ENCODE peak calls at places on chromosomes 12 and 14, in six cellular contexts. P is RWPE1, B is amygdala, W is EL, J is astrocyte of the spinal cord, O is GM04504. U is an unnamed sample.

GRCh38 chr12:12432373-12432772 is 75.5 kb downstream of the BORCS5 start:
- DNase-seq in W (peak; percentile 83), P (no peak), B (no peak), J (peak; percentile 69), O (peak; percentile 47), U (no peak)

GRCh38 chr14:70080081-70080480 is 108.7 kb downstream of the SLC8A3 start:
- DNase-seq in W (no peak), J (no peak), P (no peak), B (peak; percentile 43), O (no peak), U (no peak)

GRCh38 chr12:64194333-64195149 is 27.6 kb downstream of the KICS2 start:
- DNase-seq in O (no peak), J (peak; percentile 60), W (no peak), B (no peak), P (no peak), U (no peak)

GRCh38 chr12:6827982-6828670 is at the start of gene P3H3:
- DNase-seq in P (no peak), J (peak; percentile 37), W (peak; percentile 74), B (peak; percentile 35), O (no peak), U (peak; percentile 73)

GRCh38 chr14:75800792-75801191 is 139.7 kb downstream of the TTLL5 start:
- DNase-seq in O (no peak), W (no peak), P (no peak), J (no peak), B (no peak), U (no peak)

GRCh38 chr14:34220921-34221320 is 241.1 kb downstream of the SPTSSA start:
- DNase-seq in B (no peak), O (no peak), P (no peak), J (no peak), W (no peak), U (no peak)

GRCh38 chr14:83975435-83976222 is 1554.3 kb upstream of the FLRT2 start:
- DNase-seq in P (no peak), J (no peak), B (no peak), O (no peak), W (no peak), U (no peak)

GRCh38 chr14:61111145-61112130 is 130.4 kb downstream of the SLC38A6 start:
- DNase-seq in O (no peak), B (no peak), W (no peak), P (no peak), J (peak; percentile 74), U (no peak)

GRCh38 chr14:89912667-89913211 is 41.8 kb downstream of the EFCAB11 start:
- DNase-seq in P (peak; percentile 86), W (peak; percentile 94), B (peak; percentile 35), O (peak; percentile 98), J (peak; percentile 96), U (no peak)

GRCh38 chr12:11962795-11963347 is 107.9 kb upstream of the BCL2L14 start:
- DNase-seq in J (no peak), B (no peak), P (no peak), O (no peak), W (no peak), U (no peak)

GRCh38 chr14:103707329-103708263 is 7.7 kb downstream of the XRCC3 start:
- DNase-seq in J (no peak), W (no peak), O (no peak), B (no peak), P (no peak), U (no peak)

GRCh38 chr14:90574640-90575131 is 177.9 kb downstream of the CALM1 start:
- DNase-seq in B (no peak), W (no peak), P (no peak), O (no peak), J (no peak), U (no peak)

GRCh38 chr14:105577339-105577861 is 51.0 kb downstream of the TMEM121 start:
- DNase-seq in J (no peak), W (no peak), O (no peak), B (no peak), P (no peak), U (no peak)

GRCh38 chr14:100679707-100680438 is 46.8 kb upstream of the DLK1 start:
- DNase-seq in O (peak; percentile 56), J (peak; percentile 91), B (no peak), P (no peak), W (peak; percentile 91), U (no peak)

GRCh38 chr12:24066865-24067264 is 117.4 kb upstream of the SOX5 start:
- DNase-seq in B (no peak), O (no peak), J (peak; percentile 90), W (no peak), P (peak; percentile 13), U (peak; percentile 7)

GRCh38 chr12:113582521-113583218 is 111.0 kb upstream of the LHX5 start:
- DNase-seq in O (no peak), B (peak; percentile 1), J (no peak), P (no peak), W (no peak), U (no peak)

GRCh38 chr12:53623986-53624385 is 2.2 kb downstream of the ATF7 start:
- DNase-seq in J (peak; percentile 67), B (no peak), W (peak; percentile 39), O (peak; percentile 24), P (no peak), U (no peak)

GRCh38 chr14:75433631-75434556 is 6.1 kb downstream of the JDP2 start:
- DNase-seq in B (no peak), P (no peak), O (no peak), J (no peak), W (no peak), U (no peak)

GRCh38 chr14:87756661-87757060 is 236.3 kb downstream of the GALC start:
- DNase-seq in P (no peak), J (no peak), W (no peak), O (no peak), B (no peak), U (no peak)

GRCh38 chr12:76927170-76927784 is 48.5 kb upstream of the CSRP2 start:
- DNase-seq in O (no peak), B (no peak), P (no peak), W (peak; percentile 56), J (peak; percentile 43), U (no peak)

GRCh38 chr12:122012184-122012583 is 9.5 kb upstream of the BCL7A start:
- DNase-seq in B (no peak), P (no peak), W (no peak), O (no peak), J (no peak), U (no peak)

GRCh38 chr12:8589679-8590078 is 23.0 kb downstream of the AICDA start:
- DNase-seq in B (no peak), W (no peak), P (no peak), O (no peak), J (no peak), U (no peak)

GRCh38 chr14:64698899-64699298 is 5.3 kb upstream of the PLEKHG3 start:
- DNase-seq in J (no peak), O (no peak), B (no peak), P (no peak), W (no peak), U (no peak)

GRCh38 chr12:112166051-112167015 is 41.0 kb downstream of the TRAFD1 start:
- DNase-seq in J (no peak), O (no peak), P (no peak), W (no peak), B (no peak), U (no peak)

GRCh38 chr12:118311666-118312065 is 61.0 kb downstream of the TAOK3 start:
- DNase-seq in O (no peak), B (no peak), J (peak; percentile 54), W (no peak), P (no peak), U (no peak)

GRCh38 chr12:34209259-34209835 is 187.1 kb downstream of the ALG10 start:
- DNase-seq in B (no peak), O (no peak), J (no peak), W (no peak), P (no peak), U (no peak)

GRCh38 chr14:74585406-74586335 is 26.4 kb downstream of the LTBP2 start:
- DNase-seq in J (no peak), B (no peak), O (no peak), P (no peak), W (no peak), U (no peak)

GRCh38 chr14:51914310-51914709 is 53.9 kb downstream of the GNG2 start:
- DNase-seq in P (no peak), B (no peak), O (no peak), J (no peak), W (no peak), U (no peak)

GRCh38 chr14:34362625-34363251 is 99.3 kb downstream of the SPTSSA start:
- DNase-seq in P (no peak), B (no peak), J (no peak), W (no peak), O (no peak), U (no peak)